ENCODE peak calls at places on chromosome 22, in five cellular contexts. Q, Y, K, N and X are unnamed samples.

GRCh38 chr22:39699631-39700348 is 129.2 kb downstream of the CACNA1I start:
- DNase-seq in Y (no peak), N (no peak), K (no peak), Q (no peak), X (no peak)

GRCh38 chr22:32533265-32534068 is 58.9 kb downstream of the FBXO7 start:
- DNase-seq in Y (peak; percentile 38), Q (no peak), N (no peak), K (no peak), X (no peak)

GRCh38 chr22:33806191-33806590 is 114.1 kb downstream of the LARGE1 start:
- DNase-seq in Q (peak; percentile 81), Y (no peak), N (no peak), K (no peak), X (no peak)

GRCh38 chr22:44051961-44052360 is 27.9 kb downstream of the PARVB start:
- DNase-seq in K (no peak), N (no peak), Q (no peak), Y (no peak), X (no peak)

GRCh38 chr22:50012201-50013181 is at the start of gene IL17REL:
- DNase-seq in Y (no peak), N (no peak), Q (peak; percentile 55), K (no peak), X (no peak)

GRCh38 chr22:27207907-27208306 is 550.5 kb downstream of the MIAT start:
- DNase-seq in Y (no peak), N (no peak), K (peak; percentile 23), Q (no peak), X (no peak)

GRCh38 chr22:35257321-35258143 is at the start of gene HMGXB4:
- DNase-seq in K (peak; percentile 69), Q (peak; percentile 92), Y (peak; percentile 80), N (peak; percentile 98), X (peak; percentile 90)

GRCh38 chr22:38348751-38349496 is 31.7 kb upstream of the CSNK1E start:
- DNase-seq in K (no peak), N (peak; percentile 56), Y (no peak), Q (peak; percentile 40), X (no peak)

GRCh38 chr22:20994902-20995241 is 7.0 kb downstream of the THAP7 start:
- DNase-seq in Q (no peak), K (no peak), N (no peak), Y (no peak), X (no peak)

GRCh38 chr22:32684148-32684821 is 117.2 kb upstream of the TIMP3 start:
- DNase-seq in K (no peak), Q (no peak), N (no peak), Y (no peak), X (no peak)

GRCh38 chr22:26589367-26589844 is 526 bp downstream of the TPST2 start:
- DNase-seq in Y (peak; percentile 33), N (peak; percentile 91), Q (no peak), K (no peak), X (peak; percentile 35)

GRCh38 chr22:23183107-23183698 is 2.9 kb downstream of the BCR start:
- DNase-seq in K (no peak), Q (no peak), N (no peak), Y (no peak), X (peak; percentile 52)

GRCh38 chr22:44024288-44024908 is at the start of gene PARVB:
- DNase-seq in Q (no peak), N (peak; percentile 87), Y (no peak), K (no peak), X (peak; percentile 48)

GRCh38 chr22:30186535-30186934 is 60.0 kb downstream of the LIF start:
- DNase-seq in N (no peak), Q (no peak), Y (no peak), K (no peak), X (no peak)

GRCh38 chr22:48224332-48224731 is 1461.9 kb downstream of the TBC1D22A start:
- DNase-seq in Q (no peak), N (no peak), K (no peak), Y (no peak), X (no peak)

GRCh38 chr22:25281675-25282345 is 62.4 kb downstream of the CRYBB2 start:
- DNase-seq in K (no peak), Q (no peak), N (no peak), Y (no peak), X (no peak)

GRCh38 chr22:40024201-40025061 is 29.7 kb downstream of the FAM83F start:
- DNase-seq in Y (no peak), Q (peak; percentile 74), N (peak; percentile 90), K (peak; percentile 75), X (peak; percentile 53)

GRCh38 chr22:49320714-49321476 is 506.8 kb downstream of the BRD1 start:
- DNase-seq in Q (no peak), Y (no peak), K (no peak), N (no peak), X (no peak)

GRCh38 chr22:22666307-22667091 is 22.1 kb downstream of the GGTLC2 start:
- DNase-seq in Y (no peak), Q (no peak), K (peak; percentile 8), N (no peak), X (no peak)

GRCh38 chr22:21951931-21952465 is 650 bp downstream of the PPM1F start:
- DNase-seq in Q (peak; percentile 82), Y (no peak), N (peak; percentile 91), K (no peak), X (peak; percentile 53)

GRCh38 chr22:50545522-50546325 is at the start of gene KLHDC7B:
- DNase-seq in Y (no peak), Q (no peak), K (no peak), N (peak; percentile 79), X (no peak)

GRCh38 chr22:31288496-31289235 is 3.6 kb downstream of the PIK3IP1 start:
- DNase-seq in Y (no peak), K (no peak), Q (peak; percentile 43), N (no peak), X (no peak)

GRCh38 chr22:31290494-31291402 is 1.5 kb downstream of the PIK3IP1 start:
- DNase-seq in N (peak; percentile 99), Q (peak; percentile 98), K (peak; percentile 78), Y (peak; percentile 94), X (peak; percentile 94)

GRCh38 chr22:31289335-31289734 is 3.0 kb downstream of the PIK3IP1 start:
- DNase-seq in N (peak; percentile 84), Y (no peak), K (no peak), Q (peak; percentile 67), X (no peak)

GRCh38 chr22:31291403-31291715 is 929 bp downstream of the PIK3IP1 start:
- DNase-seq in N (no peak), Y (no peak), Q (no peak), K (no peak), X (no peak)

GRCh38 chr22:31291716-31292644 is at the start of gene PIK3IP1:
- DNase-seq in K (peak; percentile 66), N (peak; percentile 96), Y (peak; percentile 93), Q (peak; percentile 96), X (peak; percentile 91)
- TF ChIP-seq POLR2A in K (no peak), N (peak; percentile 97), Y (peak; percentile 98), Q (peak; percentile 94), X (peak; percentile 67)

GRCh38 chr22:47125603-47126002 is 363.2 kb downstream of the TBC1D22A start:
- DNase-seq in N (peak; percentile 62), Q (no peak), K (peak; percentile 28), Y (no peak), X (no peak)

GRCh38 chr22:47129902-47130301 is 367.5 kb downstream of the TBC1D22A start:
- DNase-seq in Y (no peak), N (peak; percentile 63), Q (no peak), K (no peak), X (peak; percentile 17)

GRCh38 chr22:47128216-47129215 is 366.1 kb downstream of the TBC1D22A start:
- DNase-seq in Q (no peak), K (no peak), N (peak; percentile 70), Y (no peak), X (no peak)

GRCh38 chr22:47126344-47126811 is 363.9 kb downstream of the TBC1D22A start:
- DNase-seq in N (peak; percentile 47), K (no peak), Q (no peak), Y (no peak), X (no peak)

DNA sequence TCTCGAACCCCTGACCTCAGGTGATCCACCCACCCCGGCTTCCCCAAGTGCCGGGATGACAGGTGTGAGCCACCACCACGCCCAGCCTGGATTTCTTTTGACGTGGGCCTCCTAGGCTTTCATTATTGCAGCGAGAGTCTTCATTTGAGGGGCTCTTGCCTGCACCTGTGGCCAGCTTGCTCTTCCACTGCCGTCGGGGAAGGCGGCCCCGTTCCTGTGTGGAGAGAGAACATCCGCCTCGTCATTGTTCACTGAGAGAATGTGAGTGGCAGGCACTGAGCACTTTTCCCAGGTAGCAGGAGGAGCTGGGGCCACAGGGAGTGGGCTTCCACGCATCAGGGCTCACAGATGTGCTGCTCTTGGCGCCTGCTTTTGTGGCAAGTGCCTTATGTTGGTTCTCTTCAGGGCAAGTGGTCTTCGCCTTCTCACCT is 365.0 kb downstream of the TBC1D22A start:
- DNase-seq in N (peak; percentile 42), K (no peak), Y (no peak), Q (no peak), X (no peak)
- H3K4me3 ChIP-seq in N (no peak overlapping the region), K (no peak overlapping the region), Y (no peak overlapping the region), Q (no peak overlapping the region), X (no peak overlapping the region)

GRCh38 chr22:36406139-36406538 is 18.4 kb upstream of the MYH9 start:
- DNase-seq in Y (no peak), Q (no peak), K (no peak), N (no peak), X (no peak)
- H3K4me1 ChIP-seq in Y (no peaks in the 10 kb centered on the region), Q (no peaks in the 10 kb centered on the region), K (peaks cover 7% of the 10 kb centered on the region), N (peaks cover 74% of the 10 kb centered on the region), X (no peaks in the 10 kb centered on the region)

GRCh38 chr22:19430890-19431541 is 517 bp downstream of the HIRA start:
- DNase-seq in N (peak; percentile 91), Q (no peak), Y (no peak), K (peak; percentile 11), X (peak; percentile 46)

GRCh38 chr22:19432092-19432844 is at the start of gene MRPL40:
- DNase-seq in Q (peak; percentile 96), Y (peak; percentile 88), K (peak; percentile 72), N (peak; percentile 99), X (peak; percentile 94)

GRCh38 chr22:19434829-19435580 is 2.7 kb downstream of the MRPL40 start:
- DNase-seq in N (no peak), K (no peak), Y (no peak), Q (no peak), X (no peak)

GRCh38 chr22:19431641-19432091 is at the start of gene HIRA:
- DNase-seq in Q (peak; percentile 89), K (peak; percentile 44), N (peak; percentile 96), Y (peak; percentile 67), X (peak; percentile 70)

DNA sequence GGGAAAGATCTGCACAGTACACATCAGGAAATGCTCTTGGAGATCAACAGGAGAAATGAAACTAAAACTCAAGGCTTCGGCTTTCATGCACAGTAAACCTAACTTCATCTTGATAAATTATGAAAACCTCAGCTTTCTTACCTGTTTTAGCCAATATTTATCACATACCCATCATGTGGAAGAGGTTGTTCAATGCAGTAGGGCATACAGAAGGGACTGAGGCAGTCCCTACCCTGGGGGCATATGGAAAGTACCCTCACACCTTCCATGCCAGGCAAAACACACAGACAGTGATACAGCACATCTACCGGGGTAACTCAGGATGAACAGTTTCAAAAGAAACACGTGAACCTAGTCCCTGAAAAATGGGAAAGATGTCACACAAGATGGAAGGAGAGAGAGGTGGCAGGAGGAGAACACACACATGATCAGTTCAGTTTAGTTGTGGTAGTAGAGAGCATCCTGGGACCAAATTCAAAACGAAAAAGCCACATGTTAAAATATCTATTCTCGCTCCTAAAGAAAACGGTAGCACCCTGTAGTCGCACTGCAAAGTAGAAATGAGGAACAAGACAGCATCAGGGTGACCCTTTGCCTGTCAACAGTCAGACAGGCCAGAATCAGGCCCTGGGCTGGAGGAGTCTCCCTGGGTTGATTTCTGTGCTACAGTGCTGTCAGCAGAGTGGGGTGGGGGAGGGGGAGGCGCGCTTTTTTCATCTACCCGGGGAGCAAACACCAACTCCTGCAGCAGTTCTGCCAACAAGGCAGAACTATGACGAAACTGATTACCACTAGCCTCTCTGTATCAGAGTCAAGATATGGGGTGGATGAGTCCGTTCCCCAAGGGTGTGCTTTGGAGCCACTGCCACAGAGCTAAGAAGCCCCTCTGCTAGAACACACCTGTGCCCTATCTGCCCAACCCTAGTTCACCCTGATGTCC is 1.3 kb downstream of the HIRA start:
- DNase-seq in Q (no peak), N (no peak), Y (no peak), K (no peak), X (no peak)
- TF ChIP-seq POLR2A in Q (no peak), N (no peak), Y (no peak), K (no peak), X (no peak)